ENCODE peak calls at places on chromosomes 2 and 18, in five cellular contexts. E, W, A, T and N are unnamed samples. For H3K4me1, the result is how much of the 10 kb centered on the place peaks cover.

GRCh38 chr2:111702119-111702808 is 181.7 kb downstream of the ANAPC1 start:
- DNase-seq in E (peak), W (peak), A (no peak), T (peak), N (peak)

GRCh38 chr2:159168707-159169106 is 117.8 kb downstream of the WDSUB1 start:
- DNase-seq in E (peak), W (no peak), A (no peak), T (no peak), N (no peak)

GRCh38 chr2:37060446-37060845 is 23.7 kb downstream of the HEATR5B start:
- DNase-seq in E (no peak), W (no peak), A (no peak), T (no peak), N (no peak)

GRCh38 chr18:45837283-45838070 is 12.0 kb downstream of the SIGLEC15 start:
- DNase-seq in E (no peak), W (peak), A (no peak), T (no peak), N (peak)

GRCh38 chr2:219496781-219497494 is 1.8 kb upstream of the GMPPA start:
- DNase-seq in E (no peak), W (peak), A (peak), T (no peak), N (peak)

GRCh38 chr18:32301976-32302743 is 112.3 kb downstream of the MEP1B start:
- DNase-seq in E (peak), W (no peak), A (no peak), T (no peak), N (no peak)

GRCh38 chr2:26706093-26706492 is 13.6 kb downstream of the KCNK3 start:
- DNase-seq in E (no peak), W (no peak), A (no peak), T (no peak), N (no peak)

GRCh38 chr2:230913812-230914211 is 11.2 kb downstream of the GPR55 start:
- DNase-seq in E (no peak), W (no peak), A (no peak), T (no peak), N (no peak)

GRCh38 chr2:33680906-33681305 is 81.8 kb upstream of the FAM98A start:
- DNase-seq in E (no peak), W (no peak), A (no peak), T (no peak), N (no peak)

GRCh38 chr2:121173112-121173511 is 111.9 kb downstream of the TFCP2L1 start:
- DNase-seq in E (peak), W (no peak), A (no peak), T (no peak), N (no peak)

GRCh38 chr2:197786010-197786877 is 1.1 kb upstream of the BOLL start:
- DNase-seq in E (no peak), W (peak), A (no peak), T (peak), N (peak)

GRCh38 chr2:113602869-113603466 is 24.1 kb upstream of the RABL2A start:
- DNase-seq in E (no peak), W (no peak), A (no peak), T (no peak), N (no peak)

GRCh38 chr2:222338374-222338773 is 39.6 kb upstream of the PAX3 start:
- DNase-seq in E (no peak), W (no peak), A (no peak), T (no peak), N (no peak)

GRCh38 chr2:105796131-105796638 is 51.5 kb downstream of the NCK2 start:
- DNase-seq in E (no peak), W (no peak), A (no peak), T (peak), N (no peak)

GRCh38 chr2:214034417-214034816 is 376.4 kb upstream of the VWC2L start:
- DNase-seq in E (no peak), W (no peak), A (no peak), T (no peak), N (no peak)

GRCh38 chr2:77005522-77005921 is 516.7 kb downstream of the LRRTM4 start:
- DNase-seq in E (no peak), W (no peak), A (no peak), T (no peak), N (no peak)

GRCh38 chr2:108959401-108959800 is 29.6 kb downstream of the EDAR start:
- DNase-seq in E (peak), W (no peak), A (no peak), T (no peak), N (no peak)

GRCh38 chr2:71064754-71065621 is 3.5 kb upstream of the NAGK start:
- DNase-seq in E (no peak), W (no peak), A (no peak), T (no peak), N (no peak)

GRCh38 chr2:105330681-105331375 is 1.3 kb upstream of the TGFBRAP1 start:
- DNase-seq in E (no peak), W (no peak), A (no peak), T (no peak), N (no peak)

GRCh38 chr2:40886660-40887059 is 434.8 kb upstream of the SLC8A1 start:
- DNase-seq in E (no peak), W (no peak), A (no peak), T (no peak), N (no peak)

GRCh38 chr2:216858312-216858711 is 1.6 kb downstream of the TNP1 start:
- DNase-seq in E (peak), W (no peak), A (no peak), T (no peak), N (no peak)

GRCh38 chr18:60892855-60893254 is 440.4 kb upstream of the CDH20 start:
- DNase-seq in E (peak), W (no peak), A (no peak), T (no peak), N (no peak)

GRCh38 chr2:160630801-160631590 is 137.4 kb upstream of the RBMS1 start:
- DNase-seq in E (no peak), W (no peak), A (no peak), T (no peak), N (no peak)

GRCh38 chr2:189982777-189983394 is 79.6 kb downstream of the MSTN start:
- DNase-seq in E (no peak), W (peak), A (no peak), T (no peak), N (no peak)

GRCh38 chr18:36769611-36770314 is 59.0 kb downstream of the TPGS2 start:
- DNase-seq in E (no peak), W (peak), A (no peak), T (no peak), N (peak)

GRCh38 chr2:231563378-231563961 is 29.2 kb upstream of the TEX44 start:
- DNase-seq in E (peak), W (peak), A (no peak), T (no peak), N (peak)

GRCh38 chr18:29874519-29875098 is 1167.9 kb downstream of the DSC3 start:
- DNase-seq in E (peak), W (peak), A (no peak), T (no peak), N (no peak)

GRCh38 chr2:72932045-72932444 is 14.7 kb downstream of the EMX1 start:
- DNase-seq in E (peak), W (no peak), A (no peak), T (peak), N (peak)

GRCh38 chr2:96374211-96374951 is 38.8 kb downstream of the NCAPH start:
- DNase-seq in E (peak), W (no peak), A (peak), T (no peak), N (no peak)

GRCh38 chr2:220510668-220511067 is 883.2 kb downstream of the SLC4A3 start:
- DNase-seq in E (no peak), W (no peak), A (no peak), T (no peak), N (no peak)

DNA sequence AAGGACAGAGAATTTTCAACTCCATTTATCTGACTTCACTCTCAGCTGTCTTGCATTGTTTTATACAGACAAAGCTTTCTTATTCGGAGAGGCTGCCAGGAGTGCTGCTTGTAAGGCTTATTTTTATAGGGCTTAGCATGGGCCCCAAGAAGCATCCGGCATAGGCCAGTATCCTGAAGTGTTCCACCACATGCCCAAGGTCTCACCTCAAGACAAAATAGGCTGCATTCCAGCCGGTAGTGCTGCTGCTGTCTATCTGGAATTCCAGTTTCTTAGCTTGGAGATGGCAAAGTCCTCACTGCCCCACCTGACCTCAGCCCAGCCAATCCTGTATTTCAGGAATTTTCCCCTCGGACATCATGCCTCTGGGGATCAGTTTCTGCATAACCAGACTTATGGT is 47.6 kb upstream of the MCFD2 start:
- DNase-seq in E (no peak), W (no peak), A (no peak), T (no peak), N (no peak)
- H3K27ac ChIP-seq in E (no peak), W (no peak), A (no peak), T (no peak), N (no peak)

DNA sequence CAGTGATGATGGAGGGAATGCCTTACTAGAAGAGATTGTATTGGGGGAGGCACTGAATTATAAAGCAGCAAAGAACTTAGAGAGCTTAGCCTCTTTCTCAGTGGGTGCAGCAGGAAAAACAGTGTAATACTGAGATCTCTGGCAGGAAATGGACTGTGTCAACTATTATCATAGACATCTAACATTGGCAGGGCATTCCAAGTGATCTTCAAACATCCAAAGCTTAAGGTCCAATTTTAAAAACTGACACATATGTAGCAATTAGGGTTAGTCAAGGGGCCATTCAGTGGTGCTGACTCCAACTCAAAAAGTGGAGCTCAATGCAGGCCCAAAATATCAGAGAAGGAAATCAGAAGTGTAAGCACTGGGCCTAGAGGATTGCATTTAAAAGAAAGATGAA is 106.6 kb upstream of the DDX18 start:
- DNase-seq in E (no peak), W (no peak), A (no peak), T (no peak), N (no peak)
- H3K4me1 ChIP-seq in E (under half), W (under half), A (under half), T (under half), N (under half)

GRCh38 chr2:42959148-42959992 is 167.0 kb upstream of the HAAO start:
- DNase-seq in E (peak), W (no peak), A (peak), T (no peak), N (peak)

GRCh38 chr2:42961948-42962347 is 169.6 kb upstream of the HAAO start:
- DNase-seq in E (no peak), W (no peak), A (no peak), T (no peak), N (no peak)

GRCh38 chr2:42960835-42961165 is 168.4 kb upstream of the HAAO start:
- DNase-seq in E (no peak), W (no peak), A (no peak), T (no peak), N (no peak)

GRCh38 chr2:42961385-42961800 is 169.0 kb upstream of the HAAO start:
- DNase-seq in E (no peak), W (peak), A (peak), T (no peak), N (peak)

DNA sequence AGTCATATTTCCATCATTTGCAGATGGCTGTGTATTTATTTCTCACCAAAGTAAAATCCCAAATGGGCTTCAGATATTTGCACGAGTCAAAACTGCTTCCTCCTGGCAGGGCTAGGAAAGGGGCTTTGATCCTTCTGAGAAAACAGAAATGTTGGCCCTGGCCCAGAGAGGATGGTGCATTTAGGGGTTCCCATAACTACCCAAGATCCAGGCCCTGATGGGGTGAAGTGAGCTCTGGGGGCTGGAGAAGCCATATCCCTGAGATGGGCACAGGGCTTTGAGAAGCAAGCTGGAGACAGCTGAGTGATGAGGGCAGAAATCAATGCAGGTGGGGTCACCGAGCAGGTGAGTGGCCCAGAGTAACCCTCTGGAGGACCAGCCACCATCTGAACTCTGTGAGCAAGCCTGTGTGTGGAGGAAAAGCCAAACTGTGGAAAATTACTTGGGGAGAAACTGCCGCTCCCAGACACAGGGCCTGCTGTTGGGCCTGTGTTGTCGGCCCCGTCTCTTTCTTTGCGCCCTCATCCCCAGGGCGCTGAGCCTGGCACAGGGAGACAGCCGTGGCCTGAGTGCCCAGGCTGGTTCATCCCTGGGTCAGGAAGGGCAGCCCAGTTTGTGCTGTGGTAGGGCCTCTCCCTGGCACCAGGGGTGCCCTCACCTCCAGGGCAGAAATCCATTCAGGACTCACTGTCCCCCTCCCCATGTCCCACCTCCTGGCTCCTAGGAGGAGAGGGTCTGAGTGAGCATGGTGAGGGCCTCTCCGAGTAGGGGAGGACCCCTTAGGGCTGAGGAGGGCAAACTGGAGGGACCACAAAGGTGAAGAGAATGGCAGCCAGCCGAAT is 167.8 kb upstream of the HAAO start:
- DNase-seq in E (no peak), W (no peak), A (no peak), T (no peak), N (no peak)
- H3K27ac ChIP-seq in E (no peak), W (no peak), A (peak), T (no peak), N (peak)

GRCh38 chr2:135154962-135155361 is 102.9 kb downstream of the RAB3GAP1 start:
- DNase-seq in E (no peak), W (no peak), A (no peak), T (no peak), N (no peak)

GRCh38 chr2:135150711-135151110 is 98.6 kb downstream of the RAB3GAP1 start:
- DNase-seq in E (no peak), W (peak), A (no peak), T (no peak), N (no peak)

GRCh38 chr2:135149251-135149650 is 97.2 kb downstream of the RAB3GAP1 start:
- DNase-seq in E (peak), W (no peak), A (no peak), T (no peak), N (no peak)

GRCh38 chr2:135152361-135152760 is 100.3 kb downstream of the RAB3GAP1 start:
- DNase-seq in E (peak), W (no peak), A (no peak), T (no peak), N (no peak)

GRCh38 chr2:135151615-135152014 is 99.5 kb downstream of the RAB3GAP1 start:
- DNase-seq in E (peak), W (no peak), A (no peak), T (no peak), N (no peak)
- H3K4me1 ChIP-seq in E (under half), W (under half), A (under half), T (under half), N (under half)

DNA sequence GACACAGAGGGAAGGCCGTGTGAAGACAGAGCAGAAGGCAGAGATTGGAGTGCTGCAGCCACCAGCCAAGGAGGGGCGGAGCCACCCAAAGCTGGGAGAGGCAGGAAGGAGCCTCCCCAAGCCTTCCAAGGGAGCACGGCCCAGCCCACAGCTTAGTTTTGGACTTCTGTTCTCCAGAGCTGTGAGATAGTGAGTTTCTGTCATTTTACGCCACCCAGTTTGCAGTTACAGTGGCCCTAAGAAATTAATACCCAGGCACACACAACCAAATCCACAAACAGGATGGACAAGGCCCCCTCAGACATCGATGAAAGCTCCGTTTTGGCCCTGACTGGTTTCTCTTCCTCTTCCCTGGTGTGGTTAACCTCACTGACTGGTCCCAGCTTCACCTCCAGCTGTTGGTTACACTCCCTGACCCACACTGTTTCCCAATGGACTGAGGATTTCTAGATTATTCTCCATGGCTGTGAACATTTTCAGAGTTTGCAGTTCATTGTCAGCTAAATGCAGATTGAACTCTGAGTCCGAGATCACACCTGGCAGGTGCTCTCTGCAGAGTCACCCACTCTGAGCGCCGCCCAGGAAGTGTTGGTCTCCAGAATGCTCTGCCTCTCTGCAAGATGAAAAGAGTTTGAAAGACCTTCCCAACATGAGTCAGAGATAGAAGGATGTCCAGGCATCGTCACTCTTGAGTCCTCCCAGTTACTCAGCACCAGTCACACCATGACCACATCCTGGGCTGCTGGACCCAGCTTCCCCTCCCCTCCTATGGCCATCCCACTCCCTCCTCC is 100.2 kb downstream of the TWIST2 start:
- DNase-seq in E (peak), W (no peak), A (peak), T (no peak), N (peak)
- H3K27ac ChIP-seq in E (peak), W (no peak), A (no peak), T (no peak), N (no peak)